ENCODE peak calls at places on chromosomes 7 and 10, in four cellular contexts. Q is EL, F is left ventricle myocardium inferior, P is T follicular helper cell. U is an unnamed sample.

GRCh38 chr10:87000491-87000890 is 19.6 kb upstream of the FAM25A start:
- DNase-seq in Q (peak), F (no peak), P (no peak), U (no peak)

GRCh38 chr10:86058964-86059363 is 307.6 kb downstream of the GRID1 start:
- DNase-seq in Q (no peak), F (no peak), P (no peak), U (no peak)

GRCh38 chr10:110147961-110148360 is 59.4 kb upstream of the MXI1 start:
- DNase-seq in Q (peak), F (no peak), P (no peak), U (no peak)

GRCh38 chr10:27344568-27345454 is 104.2 kb upstream of the ACBD5 start:
- DNase-seq in Q (no peak), F (no peak), P (no peak), U (no peak)

GRCh38 chr10:79381804-79382221 is 34.5 kb downstream of the PPIF start:
- DNase-seq in Q (peak), F (peak), P (no peak), U (peak)

GRCh38 chr7:4241791-4242190 is 440.3 kb upstream of the FOXK1 start:
- DNase-seq in Q (no peak), F (no peak), P (no peak), U (no peak)

GRCh38 chr7:97285348-97285747 is 167.8 kb downstream of the SDHAF3 start:
- DNase-seq in Q (no peak), F (no peak), P (no peak), U (no peak)

GRCh38 chr10:58641095-58641531 is 128.4 kb downstream of the BICC1 start:
- DNase-seq in Q (peak), F (no peak), P (no peak), U (no peak)

GRCh38 chr10:93165367-93165766 is 91.7 kb downstream of the CYP26A1 start:
- DNase-seq in Q (peak), F (no peak), P (no peak), U (no peak)

GRCh38 chr7:64878684-64879083 is 24.4 kb upstream of the ZNF273 start:
- DNase-seq in Q (no peak), F (no peak), P (no peak), U (no peak)

GRCh38 chr10:4721994-4722753 is 103.8 kb upstream of the AKR1E2 start:
- DNase-seq in Q (peak), F (no peak), P (no peak), U (no peak)

GRCh38 chr10:111739160-111739712 is 444.3 kb downstream of the GPAM start:
- DNase-seq in Q (no peak), F (no peak), P (no peak), U (no peak)

GRCh38 chr7:100753750-100754149 is 20.4 kb downstream of the ZAN start:
- DNase-seq in Q (no peak), F (no peak), P (no peak), U (no peak)

GRCh38 chr7:130286881-130287280 is 6.1 kb upstream of the CPA4 start:
- DNase-seq in Q (no peak), F (no peak), P (no peak), U (no peak)

GRCh38 chr10:31062856-31063255 is 31.2 kb upstream of the ZNF438 start:
- DNase-seq in Q (no peak), F (no peak), P (no peak), U (no peak)

GRCh38 chr10:61628875-61629513 is 33.7 kb upstream of the CABCOCO1 start:
- DNase-seq in Q (peak), F (no peak), P (no peak), U (no peak)

GRCh38 chr10:107434854-107435253 is 270.3 kb upstream of the SORCS1 start:
- DNase-seq in Q (no peak), F (no peak), P (no peak), U (no peak)

GRCh38 chr7:53418834-53419482 is 383.5 kb downstream of the POM121L12 start:
- DNase-seq in Q (no peak), F (no peak), P (no peak), U (no peak)

GRCh38 chr7:1812693-1813393 is 142.8 kb downstream of the ELFN1 start:
- DNase-seq in Q (no peak), F (no peak), P (no peak), U (peak)

GRCh38 chr7:33500590-33500989 is 371.2 kb downstream of the BBS9 start:
- DNase-seq in Q (no peak), F (no peak), P (no peak), U (no peak)

GRCh38 chr10:116278832-116279231 is 5.8 kb upstream of the GFRA1 start:
- DNase-seq in Q (peak), F (no peak), P (no peak), U (no peak)

GRCh38 chr7:81127991-81128390 is 209.1 kb upstream of the SEMA3C start:
- DNase-seq in Q (no peak), F (no peak), P (no peak), U (no peak)

GRCh38 chr10:124053971-124054370 is 39.4 kb downstream of the CHST15 start:
- DNase-seq in Q (peak), F (no peak), P (no peak), U (no peak)

GRCh38 chr10:72108811-72109618 is 20.7 kb upstream of the SPOCK2 start:
- DNase-seq in Q (no peak), F (no peak), P (no peak), U (no peak)

GRCh38 chr10:43707755-43708154 is 59.1 kb upstream of the ZNF32 start:
- DNase-seq in Q (no peak), F (peak), P (no peak), U (peak)

GRCh38 chr10:491667-492424 is 197.6 kb downstream of the DIP2C start:
- DNase-seq in Q (no peak), F (no peak), P (no peak), U (peak)

GRCh38 chr10:124995605-124996004 is 53.7 kb downstream of the ZRANB1 start:
- DNase-seq in Q (no peak), F (no peak), P (no peak), U (no peak)

GRCh38 chr7:11896663-11897062 is 64.7 kb upstream of the THSD7A start:
- DNase-seq in Q (no peak), F (no peak), P (no peak), U (no peak)

GRCh38 chr10:79299397-79300370 is 47.6 kb upstream of the PPIF start:
- DNase-seq in Q (peak), F (no peak), P (no peak), U (no peak)

GRCh38 chr10:119241066-119241465 is 33.7 kb downstream of the GRK5 start:
- DNase-seq in Q (no peak), F (no peak), P (no peak), U (no peak)

GRCh38 chr7:90266808-90267207 is 21.8 kb downstream of the CFAP69 start:
- DNase-seq in Q (peak), F (no peak), P (no peak), U (no peak)

GRCh38 chr10:100912609-100913469 is at the start of gene SLF2:
- DNase-seq in Q (peak), F (peak), P (peak), U (peak)

GRCh38 chr7:81833401-81833800 is 63.6 kb upstream of the HGF start:
- DNase-seq in Q (peak), F (no peak), P (no peak), U (no peak)

GRCh38 chr7:48299580-48300169 is 128.4 kb downstream of the ABCA13 start:
- DNase-seq in Q (peak), F (no peak), P (no peak), U (no peak)